ENCODE peak calls at places on chromosomes 6 and 20, in seven cellular contexts. O, S, F, K, H, L and G are unnamed samples.

GRCh38 chr6:132218063-132218696 is 183.1 kb downstream of the MOXD1 start:
- DNase-seq in L (no peak), H (no peak), K (no peak), O (no peak), S (no peak), F (no peak), G (no peak)

GRCh38 chr6:43123691-43124314 is 47.3 kb upstream of the SRF start:
- DNase-seq in L (no peak), S (no peak), K (no peak), F (no peak), O (no peak), H (no peak), G (no peak)

GRCh38 chr6:31355540-31355988 is 1.4 kb downstream of the HLA-B start:
- DNase-seq in F (no peak), H (peak; percentile 7), S (no peak), K (peak; percentile 5), L (no peak), O (no peak), G (no peak)

GRCh38 chr6:157461000-157461915 is 80.3 kb downstream of the ZDHHC14 start:
- DNase-seq in K (peak; percentile 12), O (no peak), S (no peak), L (no peak), H (no peak), F (no peak), G (no peak)

GRCh38 chr6:42217165-42217522 is 517 bp downstream of the MRPS10 start:
- DNase-seq in F (no peak), H (no peak), L (no peak), K (no peak), O (no peak), S (no peak), G (no peak)

GRCh38 chr6:166760288-166760687 is 133.2 kb upstream of the RPS6KA2 start:
- DNase-seq in F (no peak), O (no peak), H (peak; percentile 33), K (peak; percentile 65), S (no peak), L (peak; percentile 28), G (no peak)

GRCh38 chr6:31070711-31071197 is 41.6 kb downstream of the C6orf15 start:
- DNase-seq in S (no peak), K (no peak), O (no peak), F (no peak), L (no peak), H (no peak), G (no peak)

GRCh38 chr6:32581275-32582095 is 8.2 kb downstream of the HLA-DRB1 start:
- DNase-seq in L (no peak), S (no peak), F (no peak), H (no peak), O (no peak), K (no peak), G (no peak)

GRCh38 chr6:129774697-129775447 is 64.9 kb upstream of the ARHGAP18 start:
- DNase-seq in F (no peak), H (peak; percentile 40), L (no peak), S (peak; percentile 66), K (peak; percentile 36), O (peak; percentile 61), G (no peak)

GRCh38 chr6:80438728-80439127 is 332.3 kb downstream of the BCKDHB start:
- DNase-seq in H (no peak), O (no peak), F (no peak), K (no peak), S (no peak), L (no peak), G (no peak)

GRCh38 chr6:131159578-131159977 is 24.3 kb downstream of the AKAP7 start:
- DNase-seq in F (no peak), H (no peak), S (no peak), L (no peak), K (no peak), O (no peak), G (no peak)

GRCh38 chr6:41896280-41896679 is 1.1 kb upstream of the USP49 start:
- DNase-seq in L (no peak), O (no peak), H (no peak), F (no peak), S (no peak), K (no peak), G (no peak)

GRCh38 chr6:42428326-42429041 is 23.2 kb downstream of the TRERF1 start:
- DNase-seq in S (no peak), F (no peak), O (no peak), L (no peak), H (no peak), K (peak; percentile 58), G (no peak)

GRCh38 chr6:95203153-95203754 is 374.1 kb upstream of the MANEA start:
- DNase-seq in H (no peak), S (peak; percentile 33), L (no peak), O (no peak), K (no peak), F (no peak), G (no peak)

GRCh38 chr6:11632231-11632630 is 94.7 kb downstream of the TMEM170B start:
- DNase-seq in O (no peak), S (no peak), L (no peak), H (no peak), K (no peak), F (no peak), G (no peak)

GRCh38 chr20:13441388-13441787 is 197.3 kb downstream of the TASP1 start:
- DNase-seq in S (no peak), H (no peak), L (no peak), O (no peak), K (no peak), F (no peak), G (no peak)

GRCh38 chr6:105879902-105880547 is 206.1 kb upstream of the PRDM1 start:
- DNase-seq in S (peak; percentile 41), H (no peak), K (no peak), F (no peak), O (no peak), L (no peak), G (no peak)

GRCh38 chr6:45900808-45901752 is 114.6 kb downstream of the CLIC5 start:
- DNase-seq in K (no peak), L (no peak), F (no peak), H (no peak), S (peak; percentile 49), O (no peak), G (no peak)

GRCh38 chr6:169340395-169340794 is 86.7 kb upstream of the THBS2 start:
- DNase-seq in S (no peak), K (no peak), L (no peak), H (no peak), F (no peak), O (no peak), G (no peak)

GRCh38 chr6:7073810-7074525 is 33.8 kb upstream of the RREB1 start:
- DNase-seq in L (peak; percentile 31), H (peak; percentile 25), S (peak; percentile 36), O (no peak), K (peak; percentile 45), F (peak; percentile 51), G (no peak)

GRCh38 chr6:158837684-158838625 is 18.8 kb upstream of the EZR start:
- DNase-seq in K (no peak), H (no peak), F (no peak), O (no peak), S (no peak), L (no peak), G (no peak)

GRCh38 chr6:132445201-132445951 is 44.1 kb upstream of the MOXD1 start:
- DNase-seq in F (no peak), K (no peak), O (no peak), S (no peak), H (no peak), L (no peak), G (no peak)

GRCh38 chr20:6122873-6123649 is at the start of gene FERMT1:
- DNase-seq in S (no peak), O (peak; percentile 54), L (no peak), F (no peak), H (no peak), K (no peak), G (peak; percentile 73)

GRCh38 chr6:18022398-18023231 is 35.2 kb upstream of the KIF13A start:
- DNase-seq in K (no peak), O (no peak), L (no peak), H (no peak), S (no peak), F (no peak), G (no peak)